ENCODE peak calls at places on chromosomes 2 and 18, in five cellular contexts. Y is head of caudate nucleus, H is NCI-H1092 treated with DMSO at 0.1 percent for 48 hours, N is A549, E is fibroblast of lung. F is an unnamed sample.

GRCh38 chr2:126889071-126889470 is 9.6 kb upstream of the TEX51 start:
- DNase-seq in E (no peak), H (no peak), N (no peak), Y (no peak), F (no peak)

GRCh38 chr2:26618611-26619010 is 22.6 kb downstream of the CIB4 start:
- DNase-seq in Y (no peak), N (no peak), E (no peak), H (no peak), F (no peak)

GRCh38 chr2:31138037-31138962 is at the start of gene GALNT14:
- DNase-seq in Y (peak), H (peak), E (peak), N (peak), F (peak)

GRCh38 chr2:70851704-70852103 is 16.1 kb upstream of the CD207 start:
- DNase-seq in N (no peak), Y (no peak), E (no peak), H (no peak), F (no peak)

GRCh38 chr2:73111300-73112025 is 1.3 kb downstream of the RAB11FIP5 start:
- DNase-seq in H (no peak), Y (no peak), N (peak), E (peak), F (no peak)

GRCh38 chr2:105789745-105790466 is 45.2 kb downstream of the NCK2 start:
- DNase-seq in E (peak), Y (no peak), H (no peak), N (no peak), F (no peak)

GRCh38 chr2:173149491-173149890 is 73.8 kb downstream of the MAP3K20 start:
- DNase-seq in N (no peak), E (no peak), Y (no peak), H (no peak), F (no peak)

GRCh38 chr18:35926884-35927283 is 45.6 kb upstream of the RMP24 start:
- DNase-seq in E (no peak), N (no peak), H (no peak), Y (no peak), F (no peak)

GRCh38 chr2:143668236-143668635 is 539.0 kb downstream of the ARHGAP15 start:
- DNase-seq in Y (no peak), H (no peak), E (no peak), N (no peak), F (no peak)

GRCh38 chr2:183032200-183032794 is 6.0 kb downstream of the NCKAP1 start:
- DNase-seq in E (no peak), N (no peak), Y (no peak), H (no peak), F (no peak)

GRCh38 chr18:69968073-69968472 is 20.4 kb upstream of the CD226 start:
- DNase-seq in E (no peak), N (no peak), H (no peak), Y (no peak), F (no peak)

GRCh38 chr2:216221806-216222205 is 112.7 kb downstream of the XRCC5 start:
- DNase-seq in N (no peak), Y (no peak), E (peak), H (no peak), F (no peak)

GRCh38 chr2:161041356-161041755 is 118.9 kb upstream of the TANK start:
- DNase-seq in E (peak), H (no peak), N (no peak), Y (no peak), F (no peak)

GRCh38 chr18:67551146-67551545 is 34.6 kb upstream of the DSEL start:
- DNase-seq in N (no peak), E (no peak), Y (no peak), H (no peak), F (no peak)

GRCh38 chr18:63844254-63844653 is 43.3 kb upstream of the SERPINB2 start:
- DNase-seq in H (peak), E (peak), N (no peak), Y (no peak), F (peak)

GRCh38 chr2:193847140-193847539 is 1652.4 kb upstream of the TMEFF2 start:
- DNase-seq in N (no peak), Y (no peak), H (no peak), E (peak), F (no peak)

F was measured in AG09319.